ENCODE peak calls at places on chromosome 20, in eight cellular contexts. One of them, this sample, is unnamed.

GRCh38 chr20:64035066-64035932 is 683 bp upstream of the C20orf204 start:
- DNase-seq in HT-29: no peak
- DNase-seq in KG1: no peak
- DNase-seq in GM12865: peak
- DNase-seq in caudate nucleus: no peak
- DNase-seq in transverse colon: no peak
- DNase-seq in iPS-NIHi11: no peak
- DNase-seq in RPMI7951: no peak
- DNase-seq in this sample: no peak

GRCh38 chr20:61043681-61044080 is 208.4 kb upstream of the CDH4 start:
- DNase-seq in caudate nucleus: no peak
- DNase-seq in HT-29: no peak
- DNase-seq in iPS-NIHi11: no peak
- DNase-seq in KG1: no peak
- DNase-seq in GM12865: no peak
- DNase-seq in RPMI7951: no peak
- DNase-seq in transverse colon: no peak
- DNase-seq in this sample: no peak

GRCh38 chr20:25058797-25059486 is 1.0 kb upstream of the ACSS1 start:
- DNase-seq in caudate nucleus: no peak
- DNase-seq in iPS-NIHi11: no peak
- DNase-seq in transverse colon: peak
- DNase-seq in HT-29: no peak
- DNase-seq in GM12865: peak
- DNase-seq in RPMI7951: no peak
- DNase-seq in KG1: no peak
- DNase-seq in this sample: peak

GRCh38 chr20:43404880-43405279 is 52.8 kb upstream of the SRSF6 start:
- DNase-seq in RPMI7951: peak
- DNase-seq in HT-29: peak
- DNase-seq in iPS-NIHi11: peak
- DNase-seq in transverse colon: no peak
- DNase-seq in caudate nucleus: no peak
- DNase-seq in KG1: no peak
- DNase-seq in GM12865: peak
- DNase-seq in this sample: no peak

GRCh38 chr20:39661833-39662232 is 699.7 kb downstream of the DHX35 start:
- DNase-seq in KG1: no peak
- DNase-seq in transverse colon: no peak
- DNase-seq in iPS-NIHi11: no peak
- DNase-seq in GM12865: no peak
- DNase-seq in HT-29: peak
- DNase-seq in caudate nucleus: no peak
- DNase-seq in RPMI7951: peak
- DNase-seq in this sample: no peak

GRCh38 chr20:18628330-18628941 is 40.6 kb downstream of the DTD1 start:
- DNase-seq in caudate nucleus: no peak
- DNase-seq in RPMI7951: no peak
- DNase-seq in transverse colon: peak
- DNase-seq in KG1: no peak
- DNase-seq in iPS-NIHi11: peak
- DNase-seq in HT-29: peak
- DNase-seq in GM12865: peak
- DNase-seq in this sample: no peak

GRCh38 chr20:37574199-37574890 is 46.7 kb upstream of the BLCAP start:
- DNase-seq in KG1: no peak
- DNase-seq in HT-29: no peak
- DNase-seq in transverse colon: no peak
- DNase-seq in GM12865: no peak
- DNase-seq in RPMI7951: peak
- DNase-seq in caudate nucleus: no peak
- DNase-seq in iPS-NIHi11: no peak
- DNase-seq in this sample: no peak

GRCh38 chr20:12762725-12763124 is 246.0 kb upstream of the SPTLC3 start:
- DNase-seq in transverse colon: no peak
- DNase-seq in GM12865: no peak
- DNase-seq in caudate nucleus: no peak
- DNase-seq in RPMI7951: no peak
- DNase-seq in KG1: no peak
- DNase-seq in iPS-NIHi11: no peak
- DNase-seq in HT-29: no peak
- DNase-seq in this sample: peak

GRCh38 chr20:44247676-44248419 is 740 bp downstream of the GDAP1L1 start:
- DNase-seq in GM12865: peak
- DNase-seq in RPMI7951: peak
- DNase-seq in HT-29: peak
- DNase-seq in transverse colon: no peak
- DNase-seq in KG1: peak
- DNase-seq in caudate nucleus: no peak
- DNase-seq in iPS-NIHi11: peak
- DNase-seq in this sample: peak

GRCh38 chr20:63775096-63775978 is 35.8 kb downstream of the SLC2A4RG start:
- DNase-seq in HT-29: no peak
- DNase-seq in KG1: no peak
- DNase-seq in RPMI7951: no peak
- DNase-seq in transverse colon: no peak
- DNase-seq in iPS-NIHi11: peak
- DNase-seq in caudate nucleus: peak
- DNase-seq in GM12865: no peak
- DNase-seq in this sample: peak

GRCh38 chr20:50333856-50334255 is 143.2 kb downstream of the CEBPB start:
- DNase-seq in iPS-NIHi11: no peak
- DNase-seq in HT-29: peak
- DNase-seq in caudate nucleus: no peak
- DNase-seq in RPMI7951: peak
- DNase-seq in GM12865: no peak
- DNase-seq in transverse colon: no peak
- DNase-seq in KG1: no peak
- DNase-seq in this sample: no peak

GRCh38 chr20:48189177-48189576 is 403.9 kb upstream of the SULF2 start:
- DNase-seq in HT-29: peak
- DNase-seq in transverse colon: no peak
- DNase-seq in GM12865: peak
- DNase-seq in KG1: no peak
- DNase-seq in iPS-NIHi11: peak
- DNase-seq in caudate nucleus: no peak
- DNase-seq in RPMI7951: peak
- DNase-seq in this sample: no peak

GRCh38 chr20:57761413-57761734 is 51.6 kb upstream of the PMEPA1 start:
- DNase-seq in transverse colon: no peak
- DNase-seq in HT-29: no peak
- DNase-seq in caudate nucleus: no peak
- DNase-seq in iPS-NIHi11: no peak
- DNase-seq in KG1: no peak
- DNase-seq in RPMI7951: no peak
- DNase-seq in GM12865: no peak
- DNase-seq in this sample: no peak

GRCh38 chr20:37256286-37256685 is 5.3 kb downstream of the GHRH start:
- DNase-seq in iPS-NIHi11: no peak
- DNase-seq in GM12865: no peak
- DNase-seq in caudate nucleus: no peak
- DNase-seq in RPMI7951: no peak
- DNase-seq in transverse colon: no peak
- DNase-seq in KG1: no peak
- DNase-seq in HT-29: no peak
- DNase-seq in this sample: no peak

GRCh38 chr20:40970218-40970617 is 58.4 kb upstream of the TOP1 start:
- DNase-seq in RPMI7951: no peak
- DNase-seq in iPS-NIHi11: peak
- DNase-seq in HT-29: no peak
- DNase-seq in transverse colon: no peak
- DNase-seq in caudate nucleus: no peak
- DNase-seq in KG1: no peak
- DNase-seq in GM12865: no peak
- DNase-seq in this sample: no peak

GRCh38 chr20:57897156-57897874 is 187.5 kb upstream of the PMEPA1 start:
- DNase-seq in iPS-NIHi11: no peak
- DNase-seq in HT-29: no peak
- DNase-seq in GM12865: no peak
- DNase-seq in RPMI7951: no peak
- DNase-seq in KG1: no peak
- DNase-seq in caudate nucleus: no peak
- DNase-seq in transverse colon: peak
- DNase-seq in this sample: no peak

GRCh38 chr20:23528867-23529431 is 38.0 kb downstream of the CST8 start:
- DNase-seq in caudate nucleus: no peak
- DNase-seq in KG1: no peak
- DNase-seq in HT-29: no peak
- DNase-seq in GM12865: no peak
- DNase-seq in iPS-NIHi11: no peak
- DNase-seq in transverse colon: no peak
- DNase-seq in RPMI7951: peak
- DNase-seq in this sample: no peak